ENCODE peak calls at places on chromosomes 16 and 17, in seven cellular contexts. Y, T, G, B, H, S and V are unnamed samples.

GRCh38 chr17:19344311-19345066 is 18.0 kb downstream of the B9D1 start:
- DNase-seq in G (no peak), T (no peak), B (no peak), H (no peak), S (no peak), Y (no peak), V (no peak)

GRCh38 chr17:72765357-72766153 is 326.9 kb downstream of the SLC39A11 start:
- DNase-seq in B (no peak), S (no peak), H (no peak), Y (no peak), T (no peak), G (no peak), V (no peak)

GRCh38 chr17:44627513-44627912 is 28.8 kb upstream of the MEIOC start:
- DNase-seq in Y (no peak), B (no peak), T (no peak), S (no peak), H (no peak), G (no peak), V (no peak)

GRCh38 chr16:80717611-80718010 is 86.8 kb downstream of the CDYL2 start:
- DNase-seq in H (no peak), B (no peak), T (no peak), Y (no peak), S (no peak), G (no peak), V (no peak)

GRCh38 chr16:57498031-57498430 is 11.7 kb upstream of the DOK4 start:
- DNase-seq in Y (no peak), T (no peak), G (no peak), S (no peak), H (no peak), B (no peak), V (no peak)

GRCh38 chr17:2853722-2854580 is 57.7 kb downstream of the RAP1GAP2 start:
- DNase-seq in G (no peak), Y (no peak), T (peak), B (peak), H (peak), S (peak), V (peak)

GRCh38 chr17:43846221-43846712 is 709 bp upstream of the CD300LG start:
- DNase-seq in G (peak), B (peak), Y (peak), T (peak), H (peak), S (peak), V (peak)

GRCh38 chr16:4347765-4348509 is 3.2 kb downstream of the PAM16 start:
- DNase-seq in G (no peak), B (no peak), T (no peak), H (no peak), S (no peak), Y (no peak), V (no peak)

GRCh38 chr17:76868176-76868668 is at the start of gene MGAT5B:
- DNase-seq in H (peak), G (peak), Y (peak), S (peak), T (peak), B (peak), V (peak)

GRCh38 chr17:164536-165235 is 16.8 kb downstream of the DOC2B start:
- DNase-seq in Y (no peak), T (peak), S (peak), B (peak), G (no peak), H (peak), V (peak)

GRCh38 chr16:62738631-62739030 is 702.4 kb upstream of the CDH8 start:
- DNase-seq in T (no peak), S (no peak), G (no peak), Y (no peak), H (no peak), B (no peak), V (no peak)

GRCh38 chr16:1026057-1026783 is 44.6 kb downstream of the SOX8 start:
- DNase-seq in S (no peak), Y (no peak), T (no peak), B (no peak), H (no peak), G (no peak), V (peak)

GRCh38 chr17:35240861-35241260 is 2.0 kb upstream of the SLFN5 start:
- DNase-seq in H (no peak), G (no peak), Y (no peak), B (no peak), T (no peak), S (no peak), V (no peak)

GRCh38 chr17:77269696-77270681 is 129.2 kb downstream of the SEC14L1 start:
- DNase-seq in H (no peak), S (peak), G (no peak), B (no peak), Y (no peak), T (peak), V (no peak)

GRCh38 chr17:79086609-79087427 is 12.2 kb downstream of the ENGASE start:
- DNase-seq in Y (no peak), S (no peak), T (no peak), G (no peak), B (no peak), H (no peak), V (no peak)

GRCh38 chr16:64590516-64590915 is 531.3 kb downstream of the CDH11 start:
- DNase-seq in H (peak), B (no peak), T (peak), G (no peak), Y (no peak), S (no peak), V (no peak)

GRCh38 chr16:1923299-1924034 is 5.3 kb upstream of the HS3ST6 start:
- DNase-seq in T (peak), Y (no peak), H (peak), S (peak), G (peak), B (peak), V (peak)

GRCh38 chr16:28592979-28593553 is 3.8 kb downstream of the SULT1A2 start:
- DNase-seq in H (no peak), S (no peak), Y (no peak), B (no peak), T (no peak), G (no peak), V (no peak)

GRCh38 chr17:27840688-27841087 is 40.4 kb upstream of the NOS2 start:
- DNase-seq in Y (no peak), S (no peak), G (no peak), T (no peak), H (no peak), B (no peak), V (no peak)

GRCh38 chr16:9311303-9311954 is 220.0 kb downstream of the HAPSTR1 start:
- DNase-seq in Y (no peak), S (peak), T (no peak), G (no peak), B (peak), H (peak), V (peak)

GRCh38 chr17:61774724-61775123 is 88.6 kb downstream of the BRIP1 start:
- DNase-seq in T (no peak), B (no peak), S (no peak), G (no peak), Y (no peak), H (no peak), V (no peak)

GRCh38 chr17:65208753-65209152 is 71.6 kb downstream of the RGS9 start:
- DNase-seq in Y (no peak), T (no peak), B (no peak), H (no peak), G (no peak), S (no peak), V (peak)

GRCh38 chr16:11099672-11100195 is 155.4 kb downstream of the CLEC16A start:
- DNase-seq in H (no peak), T (no peak), S (no peak), B (no peak), Y (no peak), G (no peak), V (no peak)

GRCh38 chr16:68289621-68290329 is 21.0 kb downstream of the SLC7A6OS start:
- DNase-seq in H (peak), T (no peak), S (no peak), B (no peak), G (no peak), Y (no peak), V (no peak)

GRCh38 chr17:68861602-68862001 is 93.6 kb downstream of the ABCA8 start:
- DNase-seq in H (no peak), Y (no peak), B (no peak), S (no peak), G (no peak), T (no peak), V (no peak)

GRCh38 chr17:56973520-56973919 is 4.4 kb upstream of the SCPEP1 start:
- DNase-seq in G (no peak), Y (no peak), H (peak), T (peak), B (no peak), S (no peak), V (no peak)

GRCh38 chr16:53417011-53417410 is 17.3 kb upstream of the RBL2 start:
- DNase-seq in Y (no peak), B (peak), T (no peak), S (no peak), H (peak), G (no peak), V (no peak)

GRCh38 chr17:13589658-13590057 is 12.1 kb downstream of the HS3ST3A1 start:
- DNase-seq in B (no peak), S (no peak), G (no peak), Y (peak), T (peak), H (no peak), V (no peak)

GRCh38 chr17:77326636-77327035 is 185.9 kb downstream of the SEC14L1 start:
- DNase-seq in H (no peak), Y (no peak), T (no peak), S (no peak), B (no peak), G (no peak), V (no peak)

GRCh38 chr16:58105619-58106018 is 23.6 kb downstream of the CFAP20 start:
- DNase-seq in S (peak), G (no peak), H (peak), T (no peak), B (no peak), Y (no peak), V (no peak)

GRCh38 chr17:79799174-79799537 is 2.3 kb upstream of the CBX8 start:
- DNase-seq in Y (no peak), B (no peak), T (no peak), S (no peak), H (no peak), G (no peak), V (peak)

GRCh38 chr16:25868041-25868600 is 176.4 kb downstream of the HS3ST4 start:
- DNase-seq in B (no peak), S (no peak), T (no peak), G (no peak), H (no peak), Y (no peak), V (no peak)

GRCh38 chr16:71894229-71894920 is 956 bp upstream of the IST1 start:
- DNase-seq in S (peak), G (peak), B (peak), Y (peak), T (peak), H (peak), V (peak)

GRCh38 chr17:17305282-17305801 is 2.2 kb downstream of the NT5M start:
- DNase-seq in T (no peak), B (no peak), G (no peak), H (no peak), S (no peak), Y (peak), V (no peak)

GRCh38 chr17:46139365-46140210 is 53.6 kb downstream of the KANSL1 start:
- DNase-seq in T (peak), G (no peak), B (no peak), Y (no peak), H (no peak), S (no peak), V (no peak)

GRCh38 chr16:68901910-68902309 is 58.6 kb downstream of the TANGO6 start:
- DNase-seq in S (no peak), G (no peak), T (peak), H (peak), Y (no peak), B (peak), V (no peak)

GRCh38 chr16:57343131-57343731 is 15.4 kb upstream of the CCL22 start:
- DNase-seq in G (no peak), T (no peak), H (no peak), B (no peak), S (no peak), Y (no peak), V (no peak)

GRCh38 chr16:67170168-67170947 is at the start of gene NOL3:
- DNase-seq in S (peak), B (peak), H (peak), G (no peak), T (peak), Y (peak), V (peak)

GRCh38 chr17:74779948-74780400 is 3.8 kb upstream of the NAT9 start:
- DNase-seq in Y (no peak), G (no peak), B (no peak), S (no peak), H (no peak), T (no peak), V (no peak)
- H3K27ac ChIP-seq in Y (no peak), G (no peak), B (no peak), S (no peak), H (no peak), T (no peak), V (no peak)

DNA sequence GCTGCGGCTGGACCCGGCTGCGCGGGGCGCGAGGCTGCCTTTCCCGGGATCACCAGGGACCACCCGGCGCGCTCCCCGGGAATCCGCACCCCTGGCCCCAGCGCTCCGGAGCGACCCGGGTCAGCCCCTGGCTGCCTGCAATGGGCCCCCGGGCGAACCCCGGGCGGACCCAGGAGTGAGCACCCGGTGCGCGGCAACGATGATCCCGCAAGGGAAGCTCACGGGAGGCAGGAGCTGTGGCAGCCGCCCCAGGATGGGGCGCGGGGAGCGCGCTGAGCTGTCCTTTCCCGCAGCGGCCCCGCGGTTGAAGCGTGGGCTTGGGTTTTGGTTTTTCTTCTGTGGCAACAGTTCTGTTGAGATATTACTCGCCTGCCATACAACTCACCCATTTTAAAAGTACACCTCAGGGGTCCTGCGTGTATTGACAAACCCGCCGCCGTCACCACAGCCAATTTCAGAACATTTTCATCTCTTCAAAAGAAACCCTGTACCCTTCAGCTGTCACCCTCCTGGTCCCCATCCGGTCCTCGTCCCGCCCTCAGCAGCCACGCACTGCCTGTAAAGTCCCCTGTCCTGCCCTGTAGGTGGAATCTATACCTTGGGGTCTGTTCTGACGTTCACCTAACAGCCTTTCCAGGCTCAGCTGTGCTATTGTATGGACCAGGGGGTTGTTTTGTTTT is 12.8 kb downstream of the CHMP6 start:
- DNase-seq in T (no peak), S (no peak), B (no peak), G (no peak), Y (no peak), H (peak), V (peak)
- TF ChIP-seq EZH2 in T (no peak), S (peak), B (no peak), G (peak), Y (no peak), H (peak), V (peak)

DNA sequence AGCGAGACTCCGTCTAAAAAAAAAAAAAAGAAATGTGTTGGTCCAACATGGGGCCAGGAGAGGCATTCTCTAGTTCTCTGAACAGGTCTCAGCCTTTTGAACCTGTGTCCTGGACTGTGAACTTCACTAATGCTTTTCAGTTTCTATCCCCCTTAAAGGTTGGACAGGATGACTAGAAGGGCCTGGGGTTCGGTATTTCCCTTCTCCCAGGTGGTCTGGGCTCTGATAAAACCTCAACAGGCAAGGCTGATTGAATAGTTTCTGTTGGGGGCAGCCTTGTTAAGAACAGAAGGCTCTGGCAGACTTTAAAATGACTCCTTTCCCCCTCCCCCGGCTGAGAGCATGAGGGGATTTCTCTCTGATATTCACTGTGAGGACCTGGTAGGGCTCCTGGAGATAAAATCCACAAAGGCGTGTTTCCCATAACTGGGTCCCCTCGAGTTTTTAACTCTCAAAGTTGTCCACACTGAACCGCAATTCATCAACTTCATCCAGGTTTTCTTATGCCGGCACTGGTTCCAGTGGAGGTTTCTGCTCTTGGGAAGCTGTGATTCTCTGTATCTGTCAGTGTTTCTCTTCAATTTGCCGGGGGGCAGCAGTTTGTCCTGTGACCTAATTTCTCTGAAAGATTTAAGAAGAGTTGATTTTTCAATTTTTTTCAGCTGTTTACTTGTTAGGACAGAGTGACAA is 91.3 kb downstream of the METRNL start:
- DNase-seq in B (no peak), T (no peak), H (no peak), Y (no peak), S (peak), G (no peak), V (no peak)
- TF ChIP-seq EZH2phosphoT487 in B (no peak), T (no peak), H (no peak), Y (no peak), S (no peak), G (no peak), V (no peak)

DNA sequence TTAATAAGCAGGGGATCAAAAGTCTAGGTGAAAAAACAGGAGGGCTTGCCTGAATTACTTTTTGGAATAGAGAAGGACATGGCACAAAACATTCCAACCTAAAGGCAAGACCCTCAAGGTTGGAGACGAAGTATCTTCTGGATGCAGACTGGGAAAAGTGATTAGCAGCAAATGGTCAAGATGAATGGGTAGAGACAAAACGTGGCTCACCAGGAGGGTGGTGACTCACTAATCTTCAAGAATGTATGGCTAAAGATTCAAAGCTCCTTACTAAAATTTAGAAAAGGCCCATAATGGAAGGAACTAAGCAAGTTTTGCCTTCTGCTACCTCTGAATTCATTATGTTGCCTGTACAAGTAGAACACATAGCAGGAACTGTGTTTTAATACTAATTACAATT is 469.5 kb upstream of the RBFOX1 start:
- DNase-seq in T (no peak), G (no peak), B (no peak), S (no peak), H (no peak), Y (no peak), V (peak)
- H3K27ac ChIP-seq in T (no peak), G (no peak), B (no peak), S (no peak), H (no peak), Y (no peak), V (no peak)

DNA sequence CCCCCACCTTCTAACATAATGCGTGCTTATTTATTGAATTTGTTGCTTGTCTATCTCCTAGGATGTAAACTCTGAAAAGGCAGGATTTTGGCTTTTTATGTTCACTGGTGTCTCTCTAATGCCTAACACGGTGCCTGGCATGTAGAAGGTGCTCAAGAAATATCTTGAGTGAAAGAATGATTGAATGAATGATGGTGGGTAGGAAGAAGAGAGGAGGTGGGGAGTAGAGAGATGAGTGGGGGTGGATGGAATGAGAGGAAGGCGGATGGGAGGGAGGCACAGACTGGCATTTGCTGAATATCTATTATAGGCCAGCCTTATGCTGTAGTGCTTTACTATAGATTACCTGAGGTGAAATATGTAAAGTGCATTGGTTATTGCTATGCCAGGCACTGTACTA is 2.3 kb downstream of the PRSS36 start:
- DNase-seq in G (no peak), B (no peak), T (no peak), H (no peak), S (no peak), Y (no peak), V (no peak)
- TF ChIP-seq EZH2 in G (no peak), B (no peak), T (no peak), H (no peak), S (no peak), Y (no peak), V (no peak)

DNA sequence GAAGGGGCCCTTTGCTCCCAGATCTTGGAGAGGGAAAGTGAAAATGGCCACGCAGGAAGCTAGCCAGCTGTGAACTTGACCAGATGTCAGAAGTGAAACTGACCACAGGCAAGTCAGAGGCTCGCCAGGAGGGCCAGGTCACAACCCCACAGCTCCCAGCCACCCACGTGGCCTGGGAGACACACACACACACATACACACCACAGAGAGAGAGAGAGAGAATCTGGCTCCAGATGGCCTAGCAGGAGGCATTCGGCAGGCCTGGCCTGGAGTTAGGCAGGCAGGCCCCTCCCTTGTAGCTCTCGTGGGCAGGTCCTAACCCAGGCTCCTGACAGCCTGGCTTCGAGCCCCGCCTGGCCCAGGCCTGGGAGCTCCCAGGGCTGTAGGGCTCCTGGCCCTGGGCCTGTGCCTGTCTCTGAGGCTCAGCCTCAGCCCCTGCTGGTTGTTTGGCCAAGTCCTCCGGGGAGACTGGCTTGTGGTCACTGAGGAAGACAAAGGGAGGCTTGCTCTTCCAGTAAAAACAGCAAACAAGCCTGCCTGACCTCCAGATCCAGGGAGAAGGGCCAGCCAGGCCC is 20.2 kb downstream of the NGFR start:
- DNase-seq in Y (peak), B (peak), H (peak), G (peak), T (peak), S (peak), V (peak)
- TF ChIP-seq EZH2phosphoT487 in Y (no peak), B (no peak), H (no peak), G (no peak), T (no peak), S (no peak), V (no peak)

GRCh38 chr16:85565340-85565739 is 47.8 kb upstream of the GSE1 start:
- DNase-seq in G (no peak), S (no peak), B (no peak), Y (no peak), T (no peak), H (no peak), V (no peak)

GRCh38 chr16:85567101-85567866 is 45.8 kb upstream of the GSE1 start:
- DNase-seq in Y (no peak), H (no peak), S (no peak), B (peak), T (peak), G (no peak), V (no peak)

GRCh38 chr16:85566502-85567100 is 46.5 kb upstream of the GSE1 start:
- DNase-seq in B (peak), Y (no peak), T (no peak), H (no peak), G (no peak), S (no peak), V (peak)

GRCh38 chr16:85564277-85565051 is 48.7 kb upstream of the GSE1 start:
- DNase-seq in H (no peak), S (no peak), Y (no peak), T (peak), B (no peak), G (no peak), V (no peak)

GRCh38 chr16:85565796-85566501 is 47.2 kb upstream of the GSE1 start:
- DNase-seq in Y (no peak), B (no peak), S (no peak), T (no peak), G (no peak), H (no peak), V (no peak)
- H3K27ac ChIP-seq in Y (no peak), B (peak), S (peak), T (no peak), G (no peak), H (no peak), V (no peak)